ENCODE peak calls at places on chromosomes 2 and 18, in ten cellular contexts. One of them, this sample, is unnamed.

GRCh38 chr2:44171018-44171417 is 2.3 kb downstream of the PPM1B start:
- DNase-seq in EH: peak
- DNase-seq in astrocyte of the cerebellum: peak
- DNase-seq in memory B cell: no peak
- DNase-seq in AG08396: peak
- DNase-seq in left ventricle myocardium inferior: no peak
- DNase-seq in CD4-positive, alpha-beta memory T cell: no peak
- DNase-seq in hippocampal formation: no peak
- DNase-seq in nucleus accumbens: no peak
- DNase-seq in retina: no peak
- DNase-seq in this sample: no peak

GRCh38 chr18:69127844-69128486 is 272.7 kb upstream of the DOK6 start:
- DNase-seq in EH: peak
- DNase-seq in astrocyte of the cerebellum: no peak
- DNase-seq in memory B cell: no peak
- DNase-seq in AG08396: no peak
- DNase-seq in left ventricle myocardium inferior: no peak
- DNase-seq in CD4-positive, alpha-beta memory T cell: no peak
- DNase-seq in hippocampal formation: no peak
- DNase-seq in nucleus accumbens: no peak
- DNase-seq in retina: no peak
- DNase-seq in this sample: no peak

GRCh38 chr2:130246430-130246829 is 48.2 kb upstream of the TUBA3E start:
- DNase-seq in EH: no peak
- DNase-seq in astrocyte of the cerebellum: no peak
- DNase-seq in memory B cell: no peak
- DNase-seq in AG08396: no peak
- DNase-seq in left ventricle myocardium inferior: no peak
- DNase-seq in CD4-positive, alpha-beta memory T cell: no peak
- DNase-seq in hippocampal formation: no peak
- DNase-seq in nucleus accumbens: no peak
- DNase-seq in retina: no peak
- DNase-seq in this sample: no peak

GRCh38 chr18:47780011-47780725 is 150.3 kb downstream of the SMAD2 start:
- DNase-seq in EH: no peak
- DNase-seq in astrocyte of the cerebellum: no peak
- DNase-seq in memory B cell: no peak
- DNase-seq in AG08396: no peak
- DNase-seq in left ventricle myocardium inferior: no peak
- DNase-seq in CD4-positive, alpha-beta memory T cell: no peak
- DNase-seq in hippocampal formation: no peak
- DNase-seq in nucleus accumbens: no peak
- DNase-seq in retina: no peak
- DNase-seq in this sample: no peak

GRCh38 chr2:104378853-104379374 is 475.0 kb upstream of the POU3F3 start:
- DNase-seq in EH: no peak
- DNase-seq in astrocyte of the cerebellum: peak
- DNase-seq in memory B cell: no peak
- DNase-seq in AG08396: no peak
- DNase-seq in left ventricle myocardium inferior: no peak
- DNase-seq in CD4-positive, alpha-beta memory T cell: no peak
- DNase-seq in hippocampal formation: peak
- DNase-seq in nucleus accumbens: no peak
- DNase-seq in retina: peak
- DNase-seq in this sample: peak

GRCh38 chr2:168312036-168312822 is 64.8 kb upstream of the STK39 start:
- DNase-seq in EH: peak
- DNase-seq in astrocyte of the cerebellum: no peak
- DNase-seq in memory B cell: no peak
- DNase-seq in AG08396: no peak
- DNase-seq in left ventricle myocardium inferior: no peak
- DNase-seq in CD4-positive, alpha-beta memory T cell: no peak
- DNase-seq in hippocampal formation: no peak
- DNase-seq in nucleus accumbens: no peak
- DNase-seq in retina: no peak
- DNase-seq in this sample: no peak

GRCh38 chr18:23883277-23883790 is 131.2 kb upstream of the TTC39C start:
- DNase-seq in EH: peak
- DNase-seq in astrocyte of the cerebellum: no peak
- DNase-seq in memory B cell: no peak
- DNase-seq in AG08396: no peak
- DNase-seq in left ventricle myocardium inferior: no peak
- DNase-seq in CD4-positive, alpha-beta memory T cell: no peak
- DNase-seq in hippocampal formation: no peak
- DNase-seq in nucleus accumbens: no peak
- DNase-seq in retina: no peak
- DNase-seq in this sample: no peak

GRCh38 chr2:74690571-74690970 is 36.5 kb downstream of the SEMA4F start:
- DNase-seq in EH: peak
- DNase-seq in astrocyte of the cerebellum: peak
- DNase-seq in memory B cell: peak
- DNase-seq in AG08396: peak
- DNase-seq in left ventricle myocardium inferior: no peak
- DNase-seq in CD4-positive, alpha-beta memory T cell: no peak
- DNase-seq in hippocampal formation: peak
- DNase-seq in nucleus accumbens: no peak
- DNase-seq in retina: peak
- DNase-seq in this sample: no peak

GRCh38 chr2:173400760-173401159 is 46.1 kb downstream of the CDCA7 start:
- DNase-seq in EH: peak
- DNase-seq in astrocyte of the cerebellum: no peak
- DNase-seq in memory B cell: no peak
- DNase-seq in AG08396: no peak
- DNase-seq in left ventricle myocardium inferior: no peak
- DNase-seq in CD4-positive, alpha-beta memory T cell: no peak
- DNase-seq in hippocampal formation: no peak
- DNase-seq in nucleus accumbens: no peak
- DNase-seq in retina: no peak
- DNase-seq in this sample: no peak

GRCh38 chr2:129050116-129050515 is 731.4 kb upstream of the HS6ST1 start:
- DNase-seq in EH: no peak
- DNase-seq in astrocyte of the cerebellum: no peak
- DNase-seq in memory B cell: no peak
- DNase-seq in AG08396: no peak
- DNase-seq in left ventricle myocardium inferior: no peak
- DNase-seq in CD4-positive, alpha-beta memory T cell: no peak
- DNase-seq in hippocampal formation: no peak
- DNase-seq in nucleus accumbens: no peak
- DNase-seq in retina: no peak
- DNase-seq in this sample: no peak

GRCh38 chr18:74249181-74249968 is 42.4 kb downstream of the CYB5A start:
- DNase-seq in EH: peak
- DNase-seq in astrocyte of the cerebellum: no peak
- DNase-seq in memory B cell: no peak
- DNase-seq in AG08396: peak
- DNase-seq in left ventricle myocardium inferior: no peak
- DNase-seq in CD4-positive, alpha-beta memory T cell: no peak
- DNase-seq in hippocampal formation: no peak
- DNase-seq in nucleus accumbens: no peak
- DNase-seq in retina: no peak
- DNase-seq in this sample: no peak

GRCh38 chr18:45874501-45875184 is 49.2 kb downstream of the SIGLEC15 start:
- DNase-seq in EH: peak
- DNase-seq in astrocyte of the cerebellum: no peak
- DNase-seq in memory B cell: peak
- DNase-seq in AG08396: no peak
- DNase-seq in left ventricle myocardium inferior: no peak
- DNase-seq in CD4-positive, alpha-beta memory T cell: peak
- DNase-seq in hippocampal formation: no peak
- DNase-seq in nucleus accumbens: no peak
- DNase-seq in retina: no peak
- DNase-seq in this sample: no peak

GRCh38 chr2:72278046-72278445 is 130.4 kb upstream of the CYP26B1 start:
- DNase-seq in EH: peak
- DNase-seq in astrocyte of the cerebellum: no peak
- DNase-seq in memory B cell: no peak
- DNase-seq in AG08396: peak
- DNase-seq in left ventricle myocardium inferior: no peak
- DNase-seq in CD4-positive, alpha-beta memory T cell: no peak
- DNase-seq in hippocampal formation: no peak
- DNase-seq in nucleus accumbens: no peak
- DNase-seq in retina: no peak
- DNase-seq in this sample: no peak